ENCODE peak calls at places on chromosomes 5 and 9, in seven cellular contexts. Y, D, P, A, B, W and V are unnamed samples.

GRCh38 chr9:115650768-115651167 is 502.8 kb upstream of the PAPPA start:
- DNase-seq in W (peak), P (peak), B (no peak), A (peak), D (no peak), Y (peak), V (peak)

GRCh38 chr5:176365663-176366574 is 632 bp downstream of the ARL10 start:
- DNase-seq in A (peak), W (peak), P (peak), B (no peak), Y (no peak), D (peak), V (peak)

GRCh38 chr5:98906756-98907355 is 22.0 kb downstream of the CHD1 start:
- DNase-seq in A (no peak), D (no peak), P (no peak), Y (peak), B (no peak), W (peak), V (no peak)

GRCh38 chr5:160181965-160182622 is 47.2 kb upstream of the FABP6 start:
- DNase-seq in A (no peak), B (no peak), W (no peak), Y (no peak), D (no peak), P (no peak), V (no peak)

GRCh38 chr5:98911221-98912040 is 17.4 kb downstream of the CHD1 start:
- DNase-seq in W (no peak), Y (no peak), B (no peak), D (no peak), P (no peak), A (peak), V (no peak)

GRCh38 chr9:114674076-114674797 is 7.8 kb downstream of the TEX48 start:
- DNase-seq in P (no peak), A (no peak), Y (no peak), B (no peak), D (no peak), W (no peak), V (no peak)

GRCh38 chr9:81227507-81228245 is 461.7 kb downstream of the TLE1 start:
- DNase-seq in B (no peak), W (no peak), Y (no peak), P (no peak), A (no peak), D (no peak), V (no peak)

GRCh38 chr9:70222354-70222753 is 36.4 kb upstream of the SMC5 start:
- DNase-seq in P (peak), W (peak), D (no peak), B (no peak), A (no peak), Y (no peak), V (peak)

GRCh38 chr5:22372376-22372775 is 480.8 kb downstream of the CDH12 start:
- DNase-seq in D (no peak), P (peak), W (peak), B (no peak), A (peak), Y (peak), V (no peak)

GRCh38 chr9:134794726-134795370 is 85.8 kb upstream of the FCN2 start:
- DNase-seq in Y (no peak), P (no peak), D (no peak), W (no peak), B (no peak), A (no peak), V (no peak)

GRCh38 chr9:84600739-84601138 is 68.8 kb upstream of the NTRK2 start:
- DNase-seq in B (no peak), Y (no peak), A (no peak), D (no peak), P (no peak), W (no peak), V (no peak)

GRCh38 chr9:128128836-128129590 is 1.5 kb upstream of the PTGES2 start:
- DNase-seq in D (no peak), W (no peak), A (no peak), B (no peak), P (no peak), Y (no peak), V (no peak)

GRCh38 chr5:15740383-15740782 is 240.4 kb downstream of the FBXL7 start:
- DNase-seq in Y (no peak), B (no peak), A (no peak), W (no peak), D (no peak), P (peak), V (no peak)

GRCh38 chr9:121222524-121223171 is 21.0 kb upstream of the RAB14 start:
- DNase-seq in P (peak), D (no peak), W (peak), A (peak), Y (peak), B (peak), V (peak)

GRCh38 chr9:129864991-129865647 is 29.9 kb downstream of the USP20 start:
- DNase-seq in W (no peak), A (no peak), B (no peak), D (no peak), Y (no peak), P (no peak), V (no peak)

GRCh38 chr5:73963021-73963420 is 337.0 kb downstream of the ARHGEF28 start:
- DNase-seq in A (peak), B (no peak), P (no peak), Y (peak), W (no peak), D (peak), V (peak)

GRCh38 chr9:21741151-21741550 is 61.3 kb upstream of the MTAP start:
- DNase-seq in Y (no peak), P (no peak), B (no peak), A (peak), W (peak), D (no peak), V (peak)

GRCh38 chr5:68476854-68477253 is 261.3 kb downstream of the PIK3R1 start:
- DNase-seq in Y (no peak), P (no peak), D (no peak), A (no peak), W (no peak), B (no peak), V (no peak)

GRCh38 chr5:143205386-143205785 is 198.1 kb downstream of the NR3C1 start:
- DNase-seq in A (peak), B (no peak), W (peak), Y (peak), P (peak), D (no peak), V (peak)

GRCh38 chr5:87027570-87027969 is 240.1 kb upstream of the RASA1 start:
- DNase-seq in P (no peak), A (no peak), Y (no peak), D (no peak), W (no peak), B (no peak), V (no peak)

GRCh38 chr5:135052511-135053145 is 18.6 kb upstream of the PITX1 start:
- DNase-seq in B (no peak), W (no peak), A (no peak), P (no peak), Y (no peak), D (no peak), V (no peak)

GRCh38 chr5:118952992-118953651 is 35.2 kb downstream of the DTWD2 start:
- DNase-seq in P (peak), A (no peak), W (peak), D (no peak), B (no peak), Y (no peak), V (no peak)

GRCh38 chr5:132646867-132647266 is 11.1 kb upstream of the IL13 start:
- DNase-seq in D (no peak), W (no peak), P (no peak), Y (no peak), A (no peak), B (no peak), V (no peak)

GRCh38 chr9:124267271-124267807 is 9.6 kb downstream of the NEK6 start:
- DNase-seq in D (peak), P (peak), B (no peak), W (peak), Y (peak), A (peak), V (peak)

GRCh38 chr9:72363908-72364678 is 915 bp downstream of the ZFAND5 start:
- DNase-seq in B (no peak), A (peak), W (peak), Y (peak), P (peak), D (peak), V (peak)

GRCh38 chr5:122126711-122127385 is 2.5 kb upstream of the ZNF474 start:
- DNase-seq in A (no peak), P (peak), B (no peak), W (peak), D (no peak), Y (no peak), V (peak)

GRCh38 chr9:131478421-131478868 is 24.3 kb upstream of the POMT1 start:
- DNase-seq in D (peak), Y (no peak), A (peak), W (peak), P (no peak), B (peak), V (peak)

GRCh38 chr9:108708448-108708847 is 147.3 kb downstream of the ACTL7B start:
- DNase-seq in P (no peak), Y (no peak), A (no peak), B (no peak), W (no peak), D (no peak), V (no peak)

GRCh38 chr5:8363133-8363532 is 494.2 kb downstream of the MTRR start:
- DNase-seq in A (no peak), P (peak), Y (peak), B (no peak), D (no peak), W (peak), V (no peak)

GRCh38 chr5:172407861-172408260 is 46.5 kb downstream of the SH3PXD2B start:
- DNase-seq in P (peak), B (no peak), D (no peak), W (peak), A (peak), Y (peak), V (peak)

GRCh38 chr5:174910245-174910737 is 185.9 kb downstream of the MSX2 start:
- DNase-seq in B (peak), W (peak), Y (peak), A (peak), P (peak), D (peak), V (peak)

GRCh38 chr9:68747043-68747533 is 42.0 kb downstream of the PIP5K1B start:
- DNase-seq in Y (peak), P (no peak), D (no peak), B (no peak), A (no peak), W (no peak), V (no peak)

GRCh38 chr9:106726070-106726815 is 136.7 kb upstream of the ZNF462 start:
- DNase-seq in A (peak), Y (no peak), W (peak), D (no peak), P (no peak), B (no peak), V (no peak)

GRCh38 chr9:73179594-73179993 is 27.9 kb downstream of the ANXA1 start:
- DNase-seq in Y (no peak), W (peak), P (peak), B (peak), A (no peak), D (no peak), V (no peak)

GRCh38 chr9:74858753-74859414 is 28.8 kb downstream of the TRPM6 start:
- DNase-seq in B (no peak), W (no peak), A (no peak), Y (no peak), D (no peak), P (peak), V (no peak)

GRCh38 chr5:31987985-31988710 is 186.0 kb downstream of the GOLPH3 start:
- DNase-seq in D (no peak), B (peak), W (peak), A (peak), Y (peak), P (peak), V (peak)

GRCh38 chr5:69035665-69036064 is 58.1 kb upstream of the SLC30A5 start:
- DNase-seq in D (no peak), Y (peak), B (no peak), P (peak), A (no peak), W (peak), V (no peak)

GRCh38 chr5:179275941-179276837 is 69.1 kb downstream of the ADAMTS2 start:
- DNase-seq in P (peak), Y (no peak), W (peak), D (peak), B (no peak), A (peak), V (peak)

GRCh38 chr5:130720355-130720754 is 444.7 kb downstream of the HINT1 start:
- DNase-seq in Y (peak), W (peak), B (peak), P (no peak), A (peak), D (no peak), V (peak)

GRCh38 chr5:170429014-170429413 is 39.8 kb upstream of the KCNMB1 start:
- DNase-seq in D (no peak), A (peak), B (no peak), Y (no peak), W (peak), P (no peak), V (no peak)
- TF ChIP-seq CTCF in D (no peak), A (peak), B (peak), Y (peak), W (peak), P (no peak), V (peak)

DNA sequence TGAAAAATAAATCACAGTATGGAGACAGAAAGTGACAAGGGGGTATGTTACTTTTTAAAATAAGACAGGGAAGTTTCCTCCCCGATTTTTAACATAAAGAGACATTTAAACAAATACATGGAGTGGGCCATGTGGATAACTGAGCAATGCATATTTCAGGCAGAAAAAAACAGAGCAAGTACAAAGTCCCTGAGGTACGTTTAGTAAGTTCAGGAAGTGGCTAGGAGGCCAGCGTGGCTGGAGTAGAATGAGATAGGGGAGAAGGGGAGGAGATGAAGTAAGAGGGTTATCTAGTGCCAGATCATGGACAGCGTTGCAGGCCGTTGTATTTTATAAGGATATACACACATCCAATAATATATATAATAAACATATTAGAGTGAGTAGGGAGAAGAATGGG is 84.2 kb upstream of the ELL2 start:
- DNase-seq in Y (no peak), P (no peak), A (no peak), B (no peak), W (no peak), D (no peak), V (no peak)
- H3K4me3 ChIP-seq in Y (no peak), P (no peak), A (no peak), B (no peak), W (no peak), D (no peak), V (no peak)

GRCh38 chr5:1202026-1202797 is 817 bp downstream of the SLC6A19 start:
- DNase-seq in A (no peak), Y (no peak), W (no peak), P (no peak), D (no peak), B (no peak), V (no peak)
- TF ChIP-seq CTCF in A (no peak), Y (no peak), W (no peak), P (no peak), D (no peak), B (no peak), V (no peak)

GRCh38 chr5:116454417-116454927 is 120.2 kb downstream of the SEMA6A start:
- DNase-seq in Y (peak), P (peak), A (peak), D (peak), W (peak), B (no peak), V (peak)
- H3K4me3 ChIP-seq in Y (no peak), P (no peak), A (peak), D (no peak), W (no peak), B (no peak), V (peak)

GRCh38 chr9:37512439-37512838 is 26.7 kb downstream of the POLR1E start:
- DNase-seq in A (no peak), P (no peak), Y (no peak), W (no peak), D (no peak), B (no peak), V (no peak)

GRCh38 chr9:37511715-37512010 is 25.9 kb downstream of the POLR1E start:
- DNase-seq in D (no peak), W (no peak), A (no peak), B (no peak), P (no peak), Y (no peak), V (no peak)

GRCh38 chr9:37509536-37509935 is 23.8 kb downstream of the POLR1E start:
- DNase-seq in P (no peak), W (no peak), Y (no peak), B (no peak), D (no peak), A (no peak), V (no peak)

GRCh38 chr9:37508834-37509206 is 23.1 kb downstream of the POLR1E start:
- DNase-seq in Y (no peak), W (no peak), A (no peak), D (no peak), P (no peak), B (no peak), V (no peak)

DNA sequence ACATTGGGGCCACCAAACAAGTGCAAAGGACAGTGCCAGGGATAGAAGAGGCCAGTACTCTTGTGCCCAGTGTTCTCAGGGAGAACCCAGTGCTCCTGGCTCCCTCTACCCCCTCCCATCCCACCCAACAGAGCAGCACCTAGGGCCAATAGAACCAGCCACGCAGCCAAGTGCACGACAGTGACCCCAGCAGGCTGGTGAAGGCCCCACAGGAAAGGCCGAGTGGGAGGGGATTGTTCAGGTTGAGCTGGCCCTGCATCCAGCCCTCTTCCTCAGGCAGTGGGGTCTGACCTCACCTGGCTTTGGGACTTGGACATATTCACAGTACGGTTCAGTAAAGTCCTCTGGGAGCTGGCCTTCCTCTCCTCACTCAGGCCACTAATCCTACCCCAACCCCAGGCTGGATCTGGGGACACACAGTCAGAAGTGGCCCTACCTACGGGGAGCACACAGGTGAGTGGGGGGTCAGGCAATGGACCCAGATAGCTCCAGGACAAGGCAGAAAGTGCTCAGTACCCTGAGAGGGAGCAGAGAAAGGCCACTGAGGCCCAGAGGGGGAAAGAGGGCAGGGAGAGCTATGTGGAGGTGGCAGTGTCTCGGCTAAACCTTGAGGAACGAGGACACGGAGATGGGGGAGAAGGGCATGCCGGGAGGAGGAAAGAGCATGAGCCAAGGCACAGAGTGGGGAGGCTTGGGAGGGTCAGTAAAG is 25.4 kb downstream of the POLR1E start:
- DNase-seq in A (no peak), D (no peak), P (no peak), W (no peak), Y (no peak), B (peak), V (no peak)
- TF ChIP-seq CTCF in A (peak), D (no peak), P (peak), W (peak), Y (no peak), B (peak), V (peak)

DNA sequence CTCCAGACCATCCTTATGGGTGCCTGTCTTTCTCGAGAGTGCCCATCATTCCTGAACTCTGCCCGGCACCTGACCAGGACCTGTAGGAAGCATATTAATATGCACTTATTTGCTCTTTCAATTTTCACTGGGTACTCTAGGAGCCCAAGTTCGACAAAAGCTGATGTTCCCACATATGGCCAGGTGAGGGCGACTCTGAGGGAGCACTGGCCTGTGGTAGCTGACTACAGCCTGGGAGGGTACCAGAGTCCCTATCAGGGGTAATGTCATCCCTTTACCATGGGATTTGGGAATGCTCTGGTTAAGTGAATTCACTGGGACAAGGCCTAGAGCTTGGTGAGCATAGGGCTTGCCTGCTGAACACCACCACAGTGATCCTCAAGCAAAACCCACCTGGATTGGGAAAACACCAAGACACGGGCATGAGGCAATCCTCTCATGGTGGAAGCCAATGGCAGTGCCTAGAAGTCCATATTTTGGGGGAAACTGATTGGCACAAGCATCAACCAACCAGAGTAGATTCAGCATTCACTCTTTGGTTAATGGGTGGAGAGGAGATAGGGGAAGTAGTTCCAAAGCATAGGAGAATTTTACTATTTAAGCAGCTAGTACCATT is 112.2 kb downstream of the MTX3 start:
- DNase-seq in P (no peak), A (peak), Y (peak), W (peak), B (peak), D (no peak), V (no peak)
- H3K4me3 ChIP-seq in P (no peak), A (no peak), Y (no peak), W (no peak), B (no peak), D (no peak), V (no peak)

GRCh38 chr9:133424187-133424586 is 2.0 kb downstream of the ADAMTS13 start:
- DNase-seq in D (no peak), Y (no peak), P (no peak), B (no peak), A (no peak), W (no peak), V (no peak)

GRCh38 chr9:133419005-133419404 is 1.2 kb upstream of the REXO4 start:
- DNase-seq in W (no peak), B (no peak), P (no peak), D (no peak), Y (no peak), A (no peak), V (no peak)

GRCh38 chr9:133420392-133420827 is 1.8 kb upstream of the ADAMTS13 start:
- DNase-seq in W (no peak), B (no peak), A (no peak), D (no peak), P (no peak), Y (no peak), V (no peak)

GRCh38 chr9:133423216-133423615 is 1.0 kb downstream of the ADAMTS13 start:
- DNase-seq in Y (no peak), A (no peak), D (no peak), B (no peak), P (peak), W (peak), V (no peak)

GRCh38 chr9:133421615-133422542 is at the start of gene ADAMTS13:
- DNase-seq in D (no peak), W (peak), P (peak), Y (no peak), A (no peak), B (no peak), V (no peak)
- TF ChIP-seq CTCF in D (no peak), W (peak), P (no peak), Y (no peak), A (no peak), B (peak), V (no peak)

GRCh38 chr5:52269853-52270252 is 517.9 kb upstream of the ITGA1 start:
- DNase-seq in W (no peak), Y (no peak), D (no peak), P (no peak), B (no peak), A (no peak), V (no peak)
- H3K4me3 ChIP-seq in W (no peak), Y (no peak), D (no peak), P (peak), B (no peak), A (no peak), V (peak)

GRCh38 chr5:110333384-110333783 is 393.1 kb downstream of the TMEM232 start:
- DNase-seq in Y (no peak), W (peak), P (peak), A (no peak), D (no peak), B (peak), V (no peak)
- TF ChIP-seq CTCF in Y (peak), W (peak), P (no peak), A (peak), D (no peak), B (peak), V (no peak)